ENCODE peak calls at places on chromosomes 12 and 14, in six cellular contexts. G is tibial nerve, S is breast epithelium, H is GM12865, Q is GM23338, O is Panc1. M is an unnamed sample.

GRCh38 chr12:122021193-122021821 is 377 bp upstream of the BCL7A start:
- DNase-seq in Q (peak; percentile 63), H (no peak), G (no peak), S (no peak), O (no peak), M (no peak)

GRCh38 chr12:89070603-89071002 is 281.7 kb downstream of the DUSP6 start:
- DNase-seq in G (no peak), O (no peak), H (no peak), S (no peak), Q (no peak), M (no peak)

GRCh38 chr12:97168804-97169203 is 261.7 kb downstream of the NEDD1 start:
- DNase-seq in O (no peak), G (no peak), H (peak; percentile 30), Q (peak; percentile 36), S (no peak), M (no peak)

GRCh38 chr14:54564071-54564798 is 2.7 kb upstream of the SAMD4A start:
- DNase-seq in G (no peak), Q (peak; percentile 63), H (peak; percentile 60), O (no peak), S (no peak), M (no peak)

GRCh38 chr14:29741909-29742401 is 185.7 kb downstream of the PRKD1 start:
- DNase-seq in G (no peak), S (no peak), O (no peak), H (no peak), Q (no peak), M (no peak)

GRCh38 chr14:70622111-70622712 is 19.5 kb upstream of the TTC9 start:
- DNase-seq in Q (peak; percentile 91), G (no peak), O (no peak), S (no peak), H (peak; percentile 75), M (no peak)

GRCh38 chr14:67768219-67768618 is 48.2 kb downstream of the ZFYVE26 start:
- DNase-seq in Q (no peak), O (no peak), H (no peak), G (no peak), S (no peak), M (no peak)

GRCh38 chr14:89137514-89138163 is 279.4 kb downstream of the FOXN3 start:
- DNase-seq in O (peak; percentile 47), G (no peak), Q (no peak), S (peak; percentile 93), H (no peak), M (no peak)

GRCh38 chr12:26748741-26749431 is 84.1 kb downstream of the ITPR2 start:
- DNase-seq in G (no peak), Q (no peak), H (peak; percentile 72), O (no peak), S (no peak), M (peak; percentile 65)

GRCh38 chr14:92847220-92848148 is 53.4 kb downstream of the GOLGA5 start:
- DNase-seq in Q (no peak), H (no peak), S (no peak), G (no peak), O (no peak), M (no peak)

GRCh38 chr14:99128185-99128584 is 143.8 kb downstream of the BCL11B start:
- DNase-seq in G (no peak), H (no peak), Q (no peak), O (no peak), S (no peak), M (no peak)

GRCh38 chr14:94388027-94388895 is at the start of gene SERPINA1:
- DNase-seq in Q (no peak), G (no peak), H (no peak), S (no peak), O (no peak), M (no peak)

GRCh38 chr12:128976120-128976519 is 122.8 kb downstream of the GLT1D1 start:
- DNase-seq in O (no peak), Q (peak; percentile 79), S (no peak), G (no peak), H (peak; percentile 32), M (no peak)

GRCh38 chr12:51811203-51811805 is 37.2 kb downstream of the FIGNL2 start:
- DNase-seq in G (no peak), O (no peak), S (no peak), H (no peak), Q (no peak), M (no peak)

GRCh38 chr12:40145896-40146295 is 40.0 kb upstream of the SLC2A13 start:
- DNase-seq in S (no peak), G (no peak), Q (peak; percentile 21), H (no peak), O (no peak), M (no peak)

GRCh38 chr12:124538194-124539082 is 29.0 kb downstream of the NCOR2 start:
- DNase-seq in H (no peak), S (no peak), O (no peak), Q (no peak), G (no peak), M (no peak)

GRCh38 chr14:76227450-76228050 is 75.8 kb downstream of the GPATCH2L start:
- DNase-seq in S (no peak), H (no peak), Q (no peak), G (no peak), O (no peak), M (no peak)

GRCh38 chr12:34163443-34163842 is 141.1 kb downstream of the ALG10 start:
- DNase-seq in Q (no peak), O (no peak), S (peak; percentile 69), H (no peak), G (no peak), M (no peak)

GRCh38 chr12:18146375-18146774 is 56.4 kb upstream of the RERGL start:
- DNase-seq in G (no peak), O (no peak), S (no peak), H (no peak), Q (no peak), M (no peak)

GRCh38 chr14:94545131-94545841 is 16.0 kb upstream of the SERPINA4 start:
- DNase-seq in Q (peak; percentile 45), H (no peak), S (no peak), G (no peak), O (no peak), M (no peak)

GRCh38 chr12:75438052-75438754 is 42.4 kb upstream of the GLIPR1 start:
- DNase-seq in S (no peak), H (peak; percentile 2), Q (no peak), G (no peak), O (no peak), M (no peak)

GRCh38 chr12:49342914-49343731 is 3.6 kb upstream of the DNAJC22 start:
- DNase-seq in Q (peak; percentile 46), G (no peak), O (no peak), H (peak; percentile 22), S (no peak), M (no peak)
- H3K4me3 ChIP-seq in Q (peak overlapping the region; percentile 85), G (peak overlapping the region; percentile 56), O (peak overlapping the region; percentile 31), H (no peak overlapping the region), S (peak overlapping the region; percentile 41), M (peak overlapping the region; percentile 4)

GRCh38 chr12:130017571-130018449 is 114.0 kb upstream of the TMEM132D start:
- DNase-seq in S (no peak), H (no peak), Q (peak; percentile 10), G (no peak), O (no peak), M (no peak)

GRCh38 chr12:130013771-130014484 is 110.1 kb upstream of the TMEM132D start:
- DNase-seq in O (peak; percentile 35), S (no peak), Q (peak; percentile 81), H (peak; percentile 36), G (no peak), M (no peak)

GRCh38 chr12:130016986-130017385 is 113.2 kb upstream of the TMEM132D start:
- DNase-seq in G (no peak), S (no peak), Q (no peak), H (no peak), O (no peak), M (no peak)

GRCh38 chr12:130014485-130014807 is 110.6 kb upstream of the TMEM132D start:
- DNase-seq in O (no peak), H (no peak), S (no peak), G (no peak), Q (peak; percentile 56), M (no peak)

DNA sequence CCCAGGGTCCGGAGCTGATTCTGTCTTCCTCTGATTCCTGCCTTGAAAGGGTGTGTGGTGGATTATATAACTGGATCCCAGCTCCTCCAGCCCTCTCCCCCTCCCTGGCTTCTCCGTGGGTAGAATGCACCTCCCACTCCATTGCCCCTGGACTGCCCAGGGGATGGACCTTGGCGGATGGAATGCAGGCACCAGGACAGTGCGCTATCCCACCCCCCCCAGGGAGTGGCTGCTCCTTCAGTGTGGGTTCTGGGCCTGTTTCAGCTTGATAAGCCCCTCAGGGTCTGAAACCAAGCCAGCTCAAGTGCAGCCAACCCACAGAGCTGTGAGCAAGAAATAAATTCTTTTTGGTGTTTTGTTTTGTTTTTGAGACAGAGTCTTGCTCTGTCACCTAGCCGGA is 112.4 kb upstream of the TMEM132D start:
- DNase-seq in Q (no peak), G (no peak), S (no peak), H (no peak), O (no peak), M (no peak)
- TF ChIP-seq CTCF in Q (no peak), G (no peak), S (no peak), H (no peak), O (no peak), M (no peak)

GRCh38 chr12:104482748-104483147 is 26.0 kb downstream of the CHST11 start:
- DNase-seq in G (no peak), Q (no peak), S (no peak), H (peak; percentile 49), O (no peak), M (no peak)

GRCh38 chr12:104480826-104481457 is 24.2 kb downstream of the CHST11 start:
- DNase-seq in G (no peak), S (no peak), O (no peak), H (no peak), Q (no peak), M (no peak)

GRCh38 chr12:104479141-104479662 is 22.5 kb downstream of the CHST11 start:
- DNase-seq in S (no peak), H (no peak), O (no peak), G (no peak), Q (no peak), M (no peak)

GRCh38 chr12:104480012-104480411 is 23.3 kb downstream of the CHST11 start:
- DNase-seq in H (no peak), G (no peak), O (no peak), S (no peak), Q (no peak), M (no peak)

GRCh38 chr12:104482113-104482512 is 25.4 kb downstream of the CHST11 start:
- DNase-seq in S (no peak), G (no peak), H (no peak), Q (no peak), O (no peak), M (no peak)
- H3K4me3 ChIP-seq in S (no peak overlapping the region), G (no peak overlapping the region), H (no peak overlapping the region), Q (no peak overlapping the region), O (no peak overlapping the region), M (no peak overlapping the region)

GRCh38 chr12:71754461-71755145 is at the start of gene RAB21:
- DNase-seq in H (peak; percentile 97), O (no peak), G (peak; percentile 98), Q (peak; percentile 99), S (peak; percentile 98), M (peak; percentile 89)
- TF ChIP-seq CTCF in H (no peak), O (peak; percentile 23), G (peak; percentile 74), Q (peak; percentile 3), S (peak; percentile 56), M (peak; percentile 18)

M was measured in GM12864.